ENCODE peak calls at places on chromosomes 3 and 15, in seven cellular contexts. One of them, this sample, is unnamed.

GRCh38 chr3:120350431-120350941 is 1.3 kb upstream of the LRRC58 start:
- DNase-seq in PC-9: peak
- DNase-seq in H9: no peak
- DNase-seq in neural progenitor cell: no peak
- DNase-seq in prostate gland: no peak
- DNase-seq in AG10803: peak
- DNase-seq in RWPE1: peak
- DNase-seq in this sample: peak

GRCh38 chr15:75353604-75354003 is 6.8 kb downstream of the NEIL1 start:
- DNase-seq in PC-9: no peak
- DNase-seq in AG10803: no peak
- DNase-seq in RWPE1: no peak
- DNase-seq in prostate gland: no peak
- DNase-seq in H9: no peak
- DNase-seq in neural progenitor cell: no peak
- DNase-seq in this sample: no peak

GRCh38 chr15:34699968-34700640 is 54.7 kb downstream of the GJD2 start:
- DNase-seq in PC-9: no peak
- DNase-seq in RWPE1: no peak
- DNase-seq in neural progenitor cell: no peak
- DNase-seq in AG10803: peak
- DNase-seq in H9: no peak
- DNase-seq in prostate gland: no peak
- DNase-seq in this sample: peak

GRCh38 chr3:55750525-55750924 is 263.4 kb upstream of the WNT5A start:
- DNase-seq in RWPE1: peak
- DNase-seq in H9: no peak
- DNase-seq in prostate gland: peak
- DNase-seq in PC-9: peak
- DNase-seq in AG10803: peak
- DNase-seq in neural progenitor cell: no peak
- DNase-seq in this sample: no peak

GRCh38 chr15:35519536-35520149 is 26.3 kb downstream of the DPH6 start:
- DNase-seq in AG10803: peak
- DNase-seq in prostate gland: no peak
- DNase-seq in neural progenitor cell: peak
- DNase-seq in RWPE1: peak
- DNase-seq in H9: no peak
- DNase-seq in PC-9: no peak
- DNase-seq in this sample: peak

GRCh38 chr3:197151562-197151961 is 121.9 kb upstream of the MELTF start:
- DNase-seq in PC-9: peak
- DNase-seq in neural progenitor cell: no peak
- DNase-seq in H9: no peak
- DNase-seq in AG10803: peak
- DNase-seq in prostate gland: no peak
- DNase-seq in RWPE1: peak
- DNase-seq in this sample: peak

GRCh38 chr3:59472541-59472940 is 422.7 kb upstream of the CFAP20DC start:
- DNase-seq in PC-9: no peak
- DNase-seq in AG10803: peak
- DNase-seq in prostate gland: no peak
- DNase-seq in H9: no peak
- DNase-seq in neural progenitor cell: no peak
- DNase-seq in RWPE1: no peak
- DNase-seq in this sample: peak

GRCh38 chr15:58705105-58705504 is 44.4 kb downstream of the ADAM10 start:
- DNase-seq in AG10803: no peak
- DNase-seq in neural progenitor cell: no peak
- DNase-seq in RWPE1: no peak
- DNase-seq in PC-9: no peak
- DNase-seq in H9: no peak
- DNase-seq in prostate gland: no peak
- DNase-seq in this sample: no peak

GRCh38 chr3:29335438-29335837 is 54.6 kb downstream of the RBMS3 start:
- DNase-seq in AG10803: peak
- DNase-seq in prostate gland: peak
- DNase-seq in RWPE1: peak
- DNase-seq in neural progenitor cell: peak
- DNase-seq in H9: no peak
- DNase-seq in PC-9: peak
- DNase-seq in this sample: peak

DNA sequence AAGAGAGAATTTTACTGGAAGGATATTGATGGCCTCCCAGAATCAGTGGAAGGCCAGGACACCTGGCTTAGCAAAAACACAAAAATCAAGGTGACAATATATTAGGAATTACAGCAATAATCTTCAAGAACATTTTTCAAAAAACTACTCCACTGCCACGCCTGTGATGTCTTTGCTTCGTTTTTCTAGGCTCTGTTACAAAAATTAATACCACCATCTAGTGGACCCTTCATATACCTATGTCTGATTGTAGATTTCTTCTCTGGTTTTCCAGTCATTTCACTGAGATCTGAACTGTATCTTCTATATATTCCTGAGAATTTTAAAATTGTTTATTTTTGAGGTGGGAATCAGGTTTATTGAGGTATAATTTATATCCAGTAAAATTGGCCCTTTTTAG is 5.6 kb upstream of the SLC33A1 start:
- DNase-seq in RWPE1: no peak
- DNase-seq in AG10803: no peak
- DNase-seq in PC-9: no peak
- DNase-seq in H9: no peak
- DNase-seq in neural progenitor cell: no peak
- DNase-seq in prostate gland: no peak
- DNase-seq in this sample: peak
- TF ChIP-seq CTCF in RWPE1: peak
- TF ChIP-seq CTCF in AG10803: peak
- TF ChIP-seq CTCF in PC-9: peak
- TF ChIP-seq CTCF in H9: peak
- TF ChIP-seq CTCF in neural progenitor cell: no peak
- TF ChIP-seq CTCF in prostate gland: no peak
- TF ChIP-seq CTCF in this sample: peak

GRCh38 chr3:142134799-142135325 is 14.5 kb downstream of the TFDP2 start:
- DNase-seq in PC-9: no peak
- DNase-seq in AG10803: no peak
- DNase-seq in prostate gland: no peak
- DNase-seq in neural progenitor cell: no peak
- DNase-seq in RWPE1: no peak
- DNase-seq in H9: no peak
- DNase-seq in this sample: no peak

GRCh38 chr3:142124243-142124642 is 25.1 kb downstream of the TFDP2 start:
- DNase-seq in PC-9: no peak
- DNase-seq in RWPE1: no peak
- DNase-seq in H9: no peak
- DNase-seq in prostate gland: no peak
- DNase-seq in AG10803: no peak
- DNase-seq in neural progenitor cell: no peak
- DNase-seq in this sample: no peak

GRCh38 chr3:142127941-142128658 is 21.2 kb downstream of the TFDP2 start:
- DNase-seq in H9: no peak
- DNase-seq in PC-9: no peak
- DNase-seq in neural progenitor cell: peak
- DNase-seq in AG10803: no peak
- DNase-seq in RWPE1: no peak
- DNase-seq in prostate gland: no peak
- DNase-seq in this sample: no peak

GRCh38 chr3:142129516-142130171 is 19.7 kb downstream of the TFDP2 start:
- DNase-seq in PC-9: no peak
- DNase-seq in RWPE1: no peak
- DNase-seq in AG10803: no peak
- DNase-seq in prostate gland: no peak
- DNase-seq in neural progenitor cell: no peak
- DNase-seq in H9: no peak
- DNase-seq in this sample: no peak
- TF ChIP-seq CTCF in PC-9: peak
- TF ChIP-seq CTCF in RWPE1: no peak
- TF ChIP-seq CTCF in AG10803: peak
- TF ChIP-seq CTCF in prostate gland: no peak
- TF ChIP-seq CTCF in neural progenitor cell: peak
- TF ChIP-seq CTCF in H9: peak
- TF ChIP-seq CTCF in this sample: peak

DNA sequence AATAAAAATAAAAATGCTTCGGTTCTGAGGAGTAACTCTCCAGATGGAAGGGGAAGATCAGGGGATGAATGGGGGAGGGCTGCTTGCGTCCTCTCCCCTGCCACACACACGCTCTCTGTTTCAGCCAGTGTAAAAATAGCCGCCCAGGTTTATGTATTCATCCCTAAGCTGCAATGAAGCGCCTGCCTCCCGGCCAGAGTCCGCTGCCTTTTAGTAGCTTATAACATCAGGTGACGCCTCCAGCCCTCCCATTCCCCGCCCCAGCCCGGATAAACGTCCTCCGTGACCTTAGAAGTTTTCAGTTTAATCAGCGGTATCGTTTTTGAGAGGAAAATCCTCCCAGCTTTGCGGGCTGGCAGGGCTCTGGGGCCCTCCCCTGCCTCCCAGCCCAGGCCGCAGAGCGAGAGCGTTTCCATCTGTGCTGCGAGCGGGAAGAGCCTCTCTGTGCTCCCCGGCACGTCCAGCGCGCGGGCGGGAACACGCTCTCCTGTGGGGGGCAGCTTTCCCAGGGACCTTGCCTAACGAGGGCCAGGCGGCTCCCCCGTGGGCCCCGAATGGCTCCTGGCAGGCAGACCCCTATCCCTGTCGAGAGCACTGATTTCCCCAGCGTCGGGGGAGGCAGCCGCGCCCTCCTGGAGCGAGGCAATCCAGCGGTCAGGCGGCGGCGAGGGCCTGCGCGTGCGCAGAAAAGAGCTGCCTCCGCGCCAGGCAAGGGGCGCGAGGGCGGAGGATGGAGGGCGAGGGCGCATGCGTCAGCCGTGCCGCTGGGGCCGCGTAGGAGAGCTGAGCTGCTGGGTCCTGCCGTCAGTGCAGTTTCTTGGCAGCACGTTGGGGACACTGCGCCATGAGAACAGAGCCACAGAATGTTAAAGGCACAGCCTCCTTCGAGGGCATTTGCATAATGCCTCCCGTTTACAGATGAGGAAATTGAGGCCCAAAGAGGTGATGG is 71.2 kb downstream of the CCNL1 start:
- DNase-seq in prostate gland: peak
- DNase-seq in H9: peak
- DNase-seq in PC-9: peak
- DNase-seq in RWPE1: peak
- DNase-seq in neural progenitor cell: peak
- DNase-seq in AG10803: peak
- DNase-seq in this sample: peak
- TF ChIP-seq CTCF in prostate gland: peak
- TF ChIP-seq CTCF in H9: no peak
- TF ChIP-seq CTCF in PC-9: no peak
- TF ChIP-seq CTCF in RWPE1: no peak
- TF ChIP-seq CTCF in neural progenitor cell: peak
- TF ChIP-seq CTCF in AG10803: no peak
- TF ChIP-seq CTCF in this sample: no peak

GRCh38 chr15:61118885-61119284 is 110.2 kb downstream of the RORA start:
- DNase-seq in PC-9: no peak
- DNase-seq in AG10803: no peak
- DNase-seq in neural progenitor cell: peak
- DNase-seq in H9: peak
- DNase-seq in prostate gland: no peak
- DNase-seq in RWPE1: no peak
- DNase-seq in this sample: no peak
- TF ChIP-seq CTCF in PC-9: no peak
- TF ChIP-seq CTCF in AG10803: no peak
- TF ChIP-seq CTCF in neural progenitor cell: peak
- TF ChIP-seq CTCF in H9: peak
- TF ChIP-seq CTCF in prostate gland: no peak
- TF ChIP-seq CTCF in RWPE1: no peak
- TF ChIP-seq CTCF in this sample: no peak

DNA sequence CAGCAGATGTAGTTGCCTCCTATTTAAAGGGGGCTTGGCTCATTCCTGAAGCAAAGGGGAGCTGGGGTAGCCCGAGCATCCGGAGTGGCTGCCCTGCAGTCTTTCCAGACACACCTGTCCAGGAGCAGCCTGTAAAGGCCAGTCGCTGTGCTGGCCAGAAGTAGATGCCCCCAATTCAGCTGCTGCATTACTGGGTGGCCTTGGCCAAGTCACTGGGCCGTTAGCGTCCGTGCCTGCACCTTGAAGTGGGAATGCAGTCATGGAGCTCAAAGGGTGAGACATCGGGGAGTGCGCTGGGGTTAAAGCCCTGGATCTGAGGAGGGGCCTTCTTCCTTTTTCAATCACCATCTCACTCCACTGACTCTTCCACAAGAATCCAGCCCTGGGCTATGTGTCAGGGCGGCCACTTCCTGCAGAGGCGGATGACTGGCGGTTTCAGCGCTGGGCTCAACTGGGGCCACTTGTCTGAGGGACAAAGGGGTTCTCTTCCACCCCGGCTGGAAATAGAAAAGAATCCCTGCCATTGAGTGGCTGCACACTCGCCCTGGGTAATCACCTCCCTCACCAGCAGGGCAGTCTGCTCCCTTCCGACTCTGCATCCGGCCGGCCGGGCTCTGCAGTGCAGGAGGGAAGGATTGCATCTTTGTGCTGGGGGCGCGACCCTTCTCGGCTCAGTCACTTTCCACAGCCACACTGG is 11.8 kb downstream of the ALDH1A3 start:
- DNase-seq in neural progenitor cell: peak
- DNase-seq in prostate gland: no peak
- DNase-seq in AG10803: no peak
- DNase-seq in RWPE1: no peak
- DNase-seq in PC-9: no peak
- DNase-seq in H9: no peak
- DNase-seq in this sample: no peak
- TF ChIP-seq CTCF in neural progenitor cell: peak
- TF ChIP-seq CTCF in prostate gland: no peak
- TF ChIP-seq CTCF in AG10803: no peak
- TF ChIP-seq CTCF in RWPE1: no peak
- TF ChIP-seq CTCF in PC-9: no peak
- TF ChIP-seq CTCF in H9: peak
- TF ChIP-seq CTCF in this sample: no peak